ENCODE peak calls at places on chromosomes 3 and 15, in four cellular contexts. Q is GM12878, R is upper lobe of left lung, Y is HepG2. L is an unnamed sample. For H3K27me3, the result is how much of the 10 kb centered on the place peaks cover.

GRCh38 chr15:85750807-85751730 is 43.7 kb downstream of the KLHL25 start:
- ATAC-seq in Q (peak), R (peak), Y (peak), L (peak)

GRCh38 chr3:31265646-31266423 is 266.9 kb upstream of the STT3B start:
- ATAC-seq in Q (no peak), R (peak), Y (no peak), L (peak)

GRCh38 chr15:60414016-60414682 is 16.4 kb upstream of the ANXA2 start:
- ATAC-seq in Q (no peak), R (peak), Y (peak), L (peak)

GRCh38 chr15:101093959-101094358 is 157.9 kb downstream of the CHSY1 start:
- ATAC-seq in Q (no peak), R (no peak), Y (no peak), L (no peak)

GRCh38 chr3:38640661-38641441 is 8.6 kb downstream of the SCN5A start:
- ATAC-seq in Q (no peak), R (no peak), Y (no peak), L (no peak)

GRCh38 chr3:4633078-4634004 is 140.2 kb downstream of the ITPR1 start:
- ATAC-seq in Q (peak), R (peak), Y (peak), L (peak)

GRCh38 chr3:9066141-9066540 is 102.9 kb upstream of the RAD18 start:
- ATAC-seq in Q (no peak), R (no peak), Y (no peak), L (no peak)

GRCh38 chr3:146161725-146162047 is 702 bp upstream of the PLOD2 start:
- ATAC-seq in Q (no peak), R (peak), Y (peak), L (peak)

GRCh38 chr15:69298697-69299441 is at the start of gene PAQR5:
- ATAC-seq in Q (peak), R (peak), Y (peak), L (peak)

GRCh38 chr3:191328383-191328962 is 721 bp upstream of the CCDC50 start:
- ATAC-seq in Q (no peak), R (peak), Y (peak), L (peak)

GRCh38 chr15:91316123-91316522 is 216.1 kb downstream of the SV2B start:
- ATAC-seq in Q (no peak), R (no peak), Y (no peak), L (no peak)

GRCh38 chr3:46406786-46407611 is at the start of the genes CCR5AS and CCRL2:
- ATAC-seq in Q (peak), R (peak), Y (no peak), L (peak)
- TF ChIP-seq POLR2A in Q (peak), R (peak), Y (no peak), L (peak)

GRCh38 chr3:197949767-197950660 is at the start of gene RPL35A:
- ATAC-seq in Q (peak), R (peak), Y (peak), L (peak)
- TF ChIP-seq EP300 in Q (peak), R (no peak), Y (no peak), L (no peak)

DNA sequence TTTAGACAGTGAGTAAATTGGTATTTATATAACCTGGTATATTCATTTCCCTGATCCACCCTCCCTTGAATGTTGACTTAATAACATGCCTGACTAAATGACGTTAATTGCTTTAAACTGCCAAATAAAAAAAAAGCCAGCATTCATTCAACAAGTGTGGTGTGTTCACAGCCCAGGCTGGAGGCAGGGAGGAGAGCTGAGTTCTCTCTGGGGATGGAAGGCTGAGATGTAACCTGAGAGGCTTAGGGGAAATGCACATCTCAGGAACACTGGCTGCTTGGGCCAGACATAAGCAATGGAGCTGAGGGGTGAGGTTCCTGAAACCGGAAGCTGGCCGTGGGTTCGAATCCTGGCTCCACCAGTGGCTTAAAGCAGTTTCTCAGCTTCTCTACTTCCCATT is 17.3 kb downstream of the CACNA2D3 start:
- ATAC-seq in Q (no peak), R (no peak), Y (no peak), L (no peak)
- H3K27me3 ChIP-seq in Q (under half), R (under half), Y (under half), L (under half)

DNA sequence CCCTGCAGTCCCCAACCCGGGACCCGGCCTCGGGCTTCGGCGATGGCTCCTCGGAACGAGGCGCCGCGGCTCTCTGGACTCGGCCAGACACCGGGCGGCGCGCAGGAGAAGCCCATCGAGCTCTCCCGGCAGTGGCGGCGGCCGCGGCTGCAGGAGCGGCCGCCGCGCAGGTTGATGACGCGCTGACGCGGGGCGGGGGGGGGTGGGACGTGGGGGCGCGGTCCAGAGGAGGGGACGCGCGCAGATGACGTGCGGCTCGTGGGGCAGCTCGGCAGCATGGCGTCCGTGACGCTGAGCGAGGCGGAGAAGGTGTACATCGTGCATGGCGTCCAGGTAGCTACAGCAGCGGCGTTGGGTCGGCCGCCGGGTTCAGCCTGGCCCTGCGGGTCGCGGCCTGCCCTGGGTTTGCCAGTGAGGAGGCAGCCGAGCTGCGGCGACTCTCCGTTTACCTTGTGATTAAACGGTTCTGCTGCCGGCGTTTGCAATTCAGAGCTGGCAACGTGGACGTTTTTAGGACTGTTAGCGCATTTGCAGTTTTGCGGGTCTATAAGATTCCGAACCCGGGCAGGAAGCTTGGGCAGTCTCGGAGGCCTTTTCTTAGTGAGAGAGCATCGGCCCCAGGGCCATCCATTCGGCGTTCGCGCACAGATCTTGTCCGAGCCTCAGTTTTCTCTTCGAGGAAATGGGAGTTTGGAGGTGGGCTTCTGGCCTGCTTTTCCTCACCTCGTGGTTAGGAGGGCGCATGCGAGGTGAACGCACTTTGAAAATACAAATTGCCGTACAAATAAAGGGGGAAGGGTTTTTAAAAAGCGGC is at the start of the genes EXOSC7 and ZDHHC3:
- ATAC-seq in Q (peak), R (peak), Y (peak), L (peak)
- TF ChIP-seq POLR2A in Q (peak), R (peak), Y (peak), L (peak)

DNA sequence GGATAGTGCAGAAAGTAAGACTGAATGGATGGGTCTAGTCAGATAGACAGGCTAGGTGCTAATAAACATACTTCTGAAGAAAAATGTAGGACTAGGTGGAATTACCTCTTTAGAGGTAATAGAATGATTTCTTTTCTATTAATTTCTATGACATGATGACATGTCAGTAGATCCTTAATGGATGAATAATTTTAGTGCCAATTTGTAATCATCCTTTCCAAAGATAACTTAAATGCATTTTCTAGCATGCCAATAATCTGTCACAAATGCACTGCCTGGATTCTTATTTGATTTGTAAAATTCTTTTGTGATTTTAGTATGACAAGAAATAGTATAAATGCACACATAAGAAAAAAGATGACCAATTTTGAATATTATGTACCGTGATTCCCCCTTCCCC is 356.7 kb downstream of the NAALADL2 start:
- ATAC-seq in Q (no peak), R (no peak), Y (no peak), L (no peak)
- TF ChIP-seq EP300 in Q (no peak), R (no peak), Y (no peak), L (no peak)

GRCh38 chr3:98199020-98199419 is 32.5 kb downstream of the OR5H15 start:
- ATAC-seq in Q (no peak), R (no peak), Y (no peak), L (no peak)
- H3K27me3 ChIP-seq in Q (under half), R (under half), Y (under half), L (under half)

DNA sequence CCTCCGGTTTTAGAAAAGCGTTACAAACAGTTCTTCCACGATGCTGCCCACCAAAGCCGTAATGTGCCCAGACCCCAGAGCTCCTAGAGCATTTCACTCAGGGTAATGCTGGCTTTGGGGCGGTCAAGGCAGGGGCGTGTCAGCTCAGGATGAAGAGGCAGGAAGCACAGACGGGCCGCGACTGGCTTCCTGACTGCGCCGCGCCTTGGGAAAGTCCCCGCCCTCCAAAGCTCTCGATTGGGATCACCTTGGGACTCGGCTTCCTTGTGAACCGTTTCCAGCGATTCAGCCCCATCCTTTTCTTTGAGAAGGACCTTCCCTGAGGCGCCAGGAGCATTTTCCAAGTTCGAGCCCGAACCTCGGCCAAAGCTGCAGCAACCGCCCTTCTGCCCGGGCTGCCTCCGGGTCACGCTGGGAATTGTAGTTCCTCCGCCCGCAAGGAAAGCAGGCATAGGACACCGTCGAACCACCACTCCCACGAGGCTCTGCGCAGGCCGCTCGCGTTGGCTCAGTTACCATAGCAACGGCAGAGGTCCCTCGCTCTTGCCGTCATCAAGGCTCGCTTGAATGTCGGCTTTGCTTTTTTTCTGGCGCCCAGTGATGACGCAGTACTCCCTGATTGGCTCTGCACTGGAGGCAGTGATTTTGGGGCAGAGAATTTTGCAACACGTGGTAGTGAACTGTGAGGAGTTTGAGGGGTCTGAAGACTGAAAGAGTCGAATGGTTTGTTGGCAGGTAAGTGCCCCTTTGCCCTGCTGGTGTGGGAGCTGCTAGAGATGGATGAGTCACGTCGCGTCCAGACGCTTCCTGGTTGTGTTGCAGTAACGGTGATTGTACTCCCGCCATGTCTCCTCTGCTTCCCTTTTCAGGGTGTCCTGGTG is at the start of the genes CCDC191 and QTRT2:
- ATAC-seq in Q (peak), R (peak), Y (peak), L (peak)
- TF ChIP-seq POLR2A in Q (peak), R (peak), Y (peak), L (no peak)

GRCh38 chr15:74937602-74938371 is at the start of gene COX5A:
- ATAC-seq in Q (peak), R (peak), Y (peak), L (peak)
- TF ChIP-seq EP300 in Q (no peak), R (no peak), Y (no peak), L (no peak)

L was measured in gastroesophageal sphincter.